ENCODE peak calls at places on chromosomes 5 and 9, in ten cellular contexts. M is uterus, V is neural progenitor cell, A is fibroblast of lung, B is body of pancreas, K is keratinocyte, D is tibial artery, Y is HCT116, P is PC-9, Z is right lobe of liver. L is an unnamed sample.

GRCh38 chr9:126599047-126599650 is 14.6 kb upstream of the LMX1B start:
- DNase-seq in M (no peak), V (peak; percentile 55), A (no peak), B (no peak), K (no peak), D (no peak), Y (no peak), P (no peak), Z (no peak), L (no peak)

GRCh38 chr9:127307802-127308201 is 43.2 kb downstream of the GARNL3 start:
- DNase-seq in M (no peak), V (no peak), A (no peak), B (peak; percentile 74), K (no peak), D (no peak), Y (no peak), P (no peak), Z (peak; percentile 85), L (no peak)

GRCh38 chr5:134436523-134437339 is 25.1 kb upstream of the CDKN2AIPNL start:
- DNase-seq in M (peak; percentile 72), V (no peak), A (peak; percentile 85), B (peak; percentile 87), K (no peak), D (peak; percentile 54), Y (no peak), P (peak; percentile 84), Z (peak; percentile 78), L (peak; percentile 77)

GRCh38 chr5:160463775-160464465 is 42.3 kb downstream of the PTTG1 start:
- DNase-seq in M (no peak), V (no peak), A (peak; percentile 62), B (peak; percentile 20), K (no peak), D (no peak), Y (no peak), P (peak; percentile 33), Z (no peak), L (no peak)

GRCh38 chr9:136694163-136694864 is 7.1 kb upstream of the AGPAT2 start:
- DNase-seq in M (no peak), V (peak; percentile 79), A (peak; percentile 31), B (peak; percentile 78), K (no peak), D (no peak), Y (peak; percentile 43), P (peak; percentile 82), Z (peak; percentile 79), L (peak; percentile 42)

GRCh38 chr5:40160435-40160834 is 519.3 kb upstream of the PTGER4 start:
- DNase-seq in M (no peak), V (no peak), A (no peak), B (no peak), K (no peak), D (no peak), Y (no peak), P (no peak), Z (no peak), L (no peak)

GRCh38 chr5:5293029-5293428 is 129.4 kb upstream of the ICE1 start:
- DNase-seq in M (no peak), V (no peak), A (no peak), B (no peak), K (no peak), D (no peak), Y (no peak), P (no peak), Z (no peak), L (no peak)

GRCh38 chr9:133429641-133430161 is 7.5 kb downstream of the ADAMTS13 start:
- DNase-seq in M (no peak), V (peak; percentile 83), A (no peak), B (peak; percentile 39), K (no peak), D (no peak), Y (no peak), P (no peak), Z (no peak), L (peak; percentile 22)

GRCh38 chr5:150180241-150181027 is 9.4 kb upstream of the SLC6A7 start:
- DNase-seq in M (peak; percentile 64), V (no peak), A (peak; percentile 84), B (peak; percentile 35), K (no peak), D (peak; percentile 93), Y (no peak), P (no peak), Z (no peak), L (no peak)

GRCh38 chr9:2134391-2134790 is 119.2 kb downstream of the SMARCA2 start:
- DNase-seq in M (no peak), V (no peak), A (no peak), B (no peak), K (no peak), D (no peak), Y (no peak), P (no peak), Z (no peak), L (no peak)

GRCh38 chr9:86605303-86605702 is 251.1 kb upstream of the TUT7 start:
- DNase-seq in M (no peak), V (no peak), A (no peak), B (no peak), K (no peak), D (no peak), Y (no peak), P (no peak), Z (no peak), L (no peak)

GRCh38 chr5:168549554-168549953 is 20.4 kb downstream of the FBLL1 start:
- DNase-seq in M (no peak), V (no peak), A (no peak), B (no peak), K (no peak), D (no peak), Y (no peak), P (no peak), Z (no peak), L (no peak)

GRCh38 chr5:168557389-168557788 is 21.8 kb downstream of the PANK3 start:
- DNase-seq in M (no peak), V (no peak), A (no peak), B (no peak), K (no peak), D (no peak), Y (no peak), P (no peak), Z (no peak), L (no peak)

GRCh38 chr5:168553377-168554130 is 24.4 kb downstream of the FBLL1 start:
- DNase-seq in M (no peak), V (no peak), A (no peak), B (no peak), K (no peak), D (no peak), Y (no peak), P (no peak), Z (no peak), L (no peak)

GRCh38 chr5:168552146-168552545 is 23.0 kb downstream of the FBLL1 start:
- DNase-seq in M (no peak), V (no peak), A (peak; percentile 99), B (no peak), K (no peak), D (no peak), Y (no peak), P (no peak), Z (no peak), L (no peak)
- H3K36me3 ChIP-seq in M (no peaks in the 10 kb centered on the region), V (peaks cover 30% of the 10 kb centered on the region), A (no peaks in the 10 kb centered on the region), B (peaks cover 5% of the 10 kb centered on the region), K (peaks cover 8% of the 10 kb centered on the region), D (peaks cover 19% of the 10 kb centered on the region), Y (peaks cover 23% of the 10 kb centered on the region), P (peaks cover 18% of the 10 kb centered on the region), Z (peaks cover 43% of the 10 kb centered on the region), L (no peaks in the 10 kb centered on the region)

DNA sequence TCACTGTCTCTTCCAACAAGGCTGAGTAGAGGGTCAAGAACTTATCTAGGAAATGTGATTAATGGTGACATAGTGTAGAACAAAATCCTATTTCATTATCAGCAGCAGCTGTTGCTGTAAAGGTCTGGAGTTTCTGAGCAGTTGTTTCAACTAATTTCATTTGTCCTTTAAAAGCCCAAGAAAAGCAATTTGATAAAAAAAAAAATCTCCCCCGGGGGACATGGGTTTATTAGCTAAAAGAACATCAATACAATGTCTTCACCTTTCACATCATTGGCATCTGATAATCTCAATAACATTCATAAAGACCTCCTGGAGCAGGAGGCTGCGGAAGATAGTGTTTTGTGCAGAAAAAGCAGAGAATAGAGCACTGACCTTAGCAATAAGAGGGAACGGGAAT is 468.1 kb downstream of the KCTD16 start:
- DNase-seq in M (no peak), V (no peak), A (no peak), B (no peak), K (no peak), D (no peak), Y (no peak), P (no peak), Z (no peak), L (no peak)
- H3K9me3 ChIP-seq in M (no peaks in the 10 kb centered on the region), V (peaks cover 17% of the 10 kb centered on the region), A (no peaks in the 10 kb centered on the region), B (no peaks in the 10 kb centered on the region), K (no peaks in the 10 kb centered on the region), D (peaks cover 27% of the 10 kb centered on the region), Y (no peaks in the 10 kb centered on the region), P (no peaks in the 10 kb centered on the region), Z (no peaks in the 10 kb centered on the region), L (no peaks in the 10 kb centered on the region)

GRCh38 chr9:91422832-91423711 is 560 bp downstream of the NFIL3 start:
- DNase-seq in M (peak; percentile 80), V (peak; percentile 84), A (peak; percentile 94), B (peak; percentile 77), K (no peak), D (peak; percentile 85), Y (no peak), P (peak; percentile 65), Z (peak; percentile 56), L (peak; percentile 79)
- TF ChIP-seq CTCF in M (no peak), V (peak; percentile 39), A (peak; percentile 17), B (no peak), K (peak; percentile 55), D (no peak), Y (peak; percentile 7), P (no peak), Z (no peak), L (no peak)

GRCh38 chr5:32383065-32383464 is 61.5 kb downstream of the ZFR start:
- DNase-seq in M (no peak), V (peak; percentile 27), A (no peak), B (no peak), K (no peak), D (no peak), Y (no peak), P (no peak), Z (no peak), L (no peak)

GRCh38 chr5:32390819-32391591 is 53.5 kb downstream of the ZFR start:
- DNase-seq in M (peak; percentile 54), V (no peak), A (peak; percentile 94), B (no peak), K (no peak), D (no peak), Y (peak; percentile 7), P (peak; percentile 47), Z (no peak), L (no peak)

GRCh38 chr5:32387841-32388240 is 56.7 kb downstream of the ZFR start:
- DNase-seq in M (no peak), V (no peak), A (no peak), B (no peak), K (no peak), D (no peak), Y (no peak), P (no peak), Z (no peak), L (no peak)

GRCh38 chr5:32388429-32389111 is 56.0 kb downstream of the ZFR start:
- DNase-seq in M (no peak), V (no peak), A (peak; percentile 74), B (no peak), K (no peak), D (no peak), Y (no peak), P (no peak), Z (no peak), L (no peak)

DNA sequence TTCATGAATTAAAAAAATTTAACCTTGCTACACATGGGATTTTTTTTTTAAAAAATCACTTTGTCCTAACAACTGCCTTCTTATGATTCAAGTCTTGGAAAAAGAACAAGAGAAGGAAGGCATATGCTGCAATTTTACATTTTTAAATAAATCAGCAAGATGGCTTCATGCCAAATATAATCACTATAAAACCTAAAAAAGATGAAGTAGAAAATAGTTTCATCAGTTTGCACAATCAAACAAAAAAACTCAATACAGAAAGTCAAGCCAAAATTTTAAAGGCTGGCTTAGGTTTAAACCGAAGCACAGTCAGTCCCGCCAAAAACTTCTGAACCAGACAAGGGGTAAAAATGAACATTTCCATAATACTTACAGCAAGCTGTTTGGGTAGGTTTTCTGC is 57.4 kb downstream of the ZFR start:
- DNase-seq in M (no peak), V (no peak), A (peak; percentile 70), B (no peak), K (no peak), D (no peak), Y (no peak), P (no peak), Z (no peak), L (no peak)
- H3K36me3 ChIP-seq in M (no peaks in the 10 kb centered on the region), V (peaks cover 47% of the 10 kb centered on the region), A (peaks cover 7% of the 10 kb centered on the region), B (peaks cover 14% of the 10 kb centered on the region), K (peaks cover 24% of the 10 kb centered on the region), D (peaks cover 97% of the 10 kb centered on the region), Y (peaks cover 65% of the 10 kb centered on the region), P (peaks cover 84% of the 10 kb centered on the region), Z (peaks cover 61% of the 10 kb centered on the region), L (no peaks in the 10 kb centered on the region)